ENCODE peak calls at places on chromosomes 5 and 9, in seven cellular contexts. One of them, this sample, is unnamed.

GRCh38 chr5:52800394-52801213 is 12.9 kb downstream of the ITGA1 start:
- DNase-seq in heart right ventricle: peak; percentile 65
- DNase-seq in CD4-positive, CD25-positive, alpha-beta regulatory T cell: peak; percentile 33
- DNase-seq in fibroblast of lung: peak; percentile 68
- DNase-seq in mammary epithelial cell: peak; percentile 79
- DNase-seq in neural progenitor cell: peak; percentile 73
- DNase-seq in MM.1S: peak; percentile 11
- DNase-seq in this sample: peak; percentile 75

GRCh38 chr5:56346717-56347116 is 113.6 kb upstream of the ANKRD55 start:
- DNase-seq in heart right ventricle: no peak
- DNase-seq in CD4-positive, CD25-positive, alpha-beta regulatory T cell: no peak
- DNase-seq in fibroblast of lung: no peak
- DNase-seq in mammary epithelial cell: no peak
- DNase-seq in neural progenitor cell: no peak
- DNase-seq in MM.1S: no peak
- DNase-seq in this sample: no peak

GRCh38 chr9:33988219-33988890 is 60.3 kb downstream of the UBAP2 start:
- DNase-seq in heart right ventricle: no peak
- DNase-seq in CD4-positive, CD25-positive, alpha-beta regulatory T cell: peak; percentile 3
- DNase-seq in fibroblast of lung: no peak
- DNase-seq in mammary epithelial cell: peak; percentile 64
- DNase-seq in neural progenitor cell: no peak
- DNase-seq in MM.1S: peak; percentile 94
- DNase-seq in this sample: no peak

GRCh38 chr9:15696979-15697378 is 144.1 kb downstream of the CCDC171 start:
- DNase-seq in heart right ventricle: no peak
- DNase-seq in CD4-positive, CD25-positive, alpha-beta regulatory T cell: no peak
- DNase-seq in fibroblast of lung: no peak
- DNase-seq in mammary epithelial cell: no peak
- DNase-seq in neural progenitor cell: no peak
- DNase-seq in MM.1S: no peak
- DNase-seq in this sample: no peak

GRCh38 chr9:91785403-91785917 is 164.6 kb downstream of the ROR2 start:
- DNase-seq in heart right ventricle: no peak
- DNase-seq in CD4-positive, CD25-positive, alpha-beta regulatory T cell: no peak
- DNase-seq in fibroblast of lung: no peak
- DNase-seq in mammary epithelial cell: no peak
- DNase-seq in neural progenitor cell: no peak
- DNase-seq in MM.1S: no peak
- DNase-seq in this sample: no peak

GRCh38 chr5:141874262-141874964 is 3.8 kb downstream of the PCDH1 start:
- DNase-seq in heart right ventricle: peak; percentile 46
- DNase-seq in CD4-positive, CD25-positive, alpha-beta regulatory T cell: no peak
- DNase-seq in fibroblast of lung: no peak
- DNase-seq in mammary epithelial cell: no peak
- DNase-seq in neural progenitor cell: peak; percentile 36
- DNase-seq in MM.1S: no peak
- DNase-seq in this sample: no peak

GRCh38 chr5:82885657-82886389 is 191.4 kb downstream of the TMEM167A start:
- DNase-seq in heart right ventricle: no peak
- DNase-seq in CD4-positive, CD25-positive, alpha-beta regulatory T cell: no peak
- DNase-seq in fibroblast of lung: peak; percentile 13
- DNase-seq in mammary epithelial cell: peak; percentile 21
- DNase-seq in neural progenitor cell: no peak
- DNase-seq in MM.1S: peak; percentile 19
- DNase-seq in this sample: no peak

GRCh38 chr9:132020845-132021510 is 58.7 kb downstream of the MED27 start:
- DNase-seq in heart right ventricle: no peak
- DNase-seq in CD4-positive, CD25-positive, alpha-beta regulatory T cell: no peak
- DNase-seq in fibroblast of lung: no peak
- DNase-seq in mammary epithelial cell: no peak
- DNase-seq in neural progenitor cell: no peak
- DNase-seq in MM.1S: no peak
- DNase-seq in this sample: no peak

GRCh38 chr9:115250646-115251045 is 132.7 kb upstream of the TNC start:
- DNase-seq in heart right ventricle: no peak
- DNase-seq in CD4-positive, CD25-positive, alpha-beta regulatory T cell: no peak
- DNase-seq in fibroblast of lung: peak; percentile 86
- DNase-seq in mammary epithelial cell: peak; percentile 98
- DNase-seq in neural progenitor cell: no peak
- DNase-seq in MM.1S: no peak
- DNase-seq in this sample: no peak

GRCh38 chr5:54742417-54742889 is 224.9 kb downstream of the SNX18 start:
- DNase-seq in heart right ventricle: peak; percentile 26
- DNase-seq in CD4-positive, CD25-positive, alpha-beta regulatory T cell: no peak
- DNase-seq in fibroblast of lung: peak; percentile 49
- DNase-seq in mammary epithelial cell: peak; percentile 76
- DNase-seq in neural progenitor cell: peak; percentile 27
- DNase-seq in MM.1S: peak; percentile 14
- DNase-seq in this sample: no peak

GRCh38 chr9:78919701-78920100 is 622.8 kb downstream of the PSAT1 start:
- DNase-seq in heart right ventricle: no peak
- DNase-seq in CD4-positive, CD25-positive, alpha-beta regulatory T cell: no peak
- DNase-seq in fibroblast of lung: no peak
- DNase-seq in mammary epithelial cell: peak; percentile 60
- DNase-seq in neural progenitor cell: no peak
- DNase-seq in MM.1S: no peak
- DNase-seq in this sample: no peak

GRCh38 chr5:63555874-63556273 is 406.4 kb downstream of the HTR1A start:
- DNase-seq in heart right ventricle: no peak
- DNase-seq in CD4-positive, CD25-positive, alpha-beta regulatory T cell: no peak
- DNase-seq in fibroblast of lung: no peak
- DNase-seq in mammary epithelial cell: peak; percentile 17
- DNase-seq in neural progenitor cell: no peak
- DNase-seq in MM.1S: no peak
- DNase-seq in this sample: no peak

GRCh38 chr5:96175090-96175489 is 213.4 kb upstream of the ELL2 start:
- DNase-seq in heart right ventricle: no peak
- DNase-seq in CD4-positive, CD25-positive, alpha-beta regulatory T cell: no peak
- DNase-seq in fibroblast of lung: no peak
- DNase-seq in mammary epithelial cell: peak; percentile 20
- DNase-seq in neural progenitor cell: no peak
- DNase-seq in MM.1S: peak; percentile 57
- DNase-seq in this sample: no peak

GRCh38 chr5:23084815-23085214 is 231.7 kb upstream of the CDH12 start:
- DNase-seq in heart right ventricle: no peak
- DNase-seq in CD4-positive, CD25-positive, alpha-beta regulatory T cell: no peak
- DNase-seq in fibroblast of lung: no peak
- DNase-seq in mammary epithelial cell: no peak
- DNase-seq in neural progenitor cell: no peak
- DNase-seq in MM.1S: peak; percentile 78
- DNase-seq in this sample: no peak

GRCh38 chr5:172144931-172145869 is 42.8 kb downstream of the STK10 start:
- DNase-seq in heart right ventricle: no peak
- DNase-seq in CD4-positive, CD25-positive, alpha-beta regulatory T cell: no peak
- DNase-seq in fibroblast of lung: no peak
- DNase-seq in mammary epithelial cell: no peak
- DNase-seq in neural progenitor cell: no peak
- DNase-seq in MM.1S: no peak
- DNase-seq in this sample: no peak

GRCh38 chr5:125412561-125413535 is 666.4 kb upstream of the ZNF608 start:
- DNase-seq in heart right ventricle: peak; percentile 58
- DNase-seq in CD4-positive, CD25-positive, alpha-beta regulatory T cell: no peak
- DNase-seq in fibroblast of lung: peak; percentile 95
- DNase-seq in mammary epithelial cell: peak; percentile 84
- DNase-seq in neural progenitor cell: peak; percentile 93
- DNase-seq in MM.1S: no peak
- DNase-seq in this sample: peak; percentile 67

GRCh38 chr5:72160299-72160698 is 53.0 kb downstream of the MAP1B start:
- DNase-seq in heart right ventricle: no peak
- DNase-seq in CD4-positive, CD25-positive, alpha-beta regulatory T cell: no peak
- DNase-seq in fibroblast of lung: peak; percentile 90
- DNase-seq in mammary epithelial cell: peak; percentile 10
- DNase-seq in neural progenitor cell: no peak
- DNase-seq in MM.1S: no peak
- DNase-seq in this sample: no peak

GRCh38 chr5:93610581-93611167 is 27.7 kb downstream of the NR2F1 start:
- DNase-seq in heart right ventricle: no peak
- DNase-seq in CD4-positive, CD25-positive, alpha-beta regulatory T cell: no peak
- DNase-seq in fibroblast of lung: no peak
- DNase-seq in mammary epithelial cell: no peak
- DNase-seq in neural progenitor cell: peak; percentile 30
- DNase-seq in MM.1S: no peak
- DNase-seq in this sample: no peak

GRCh38 chr5:93611510-93611899 is 28.5 kb downstream of the NR2F1 start:
- DNase-seq in heart right ventricle: no peak
- DNase-seq in CD4-positive, CD25-positive, alpha-beta regulatory T cell: no peak
- DNase-seq in fibroblast of lung: no peak
- DNase-seq in mammary epithelial cell: no peak
- DNase-seq in neural progenitor cell: no peak
- DNase-seq in MM.1S: no peak
- DNase-seq in this sample: no peak

GRCh38 chr5:93609756-93610155 is 26.7 kb downstream of the NR2F1 start:
- DNase-seq in heart right ventricle: no peak
- DNase-seq in CD4-positive, CD25-positive, alpha-beta regulatory T cell: no peak
- DNase-seq in fibroblast of lung: no peak
- DNase-seq in mammary epithelial cell: no peak
- DNase-seq in neural progenitor cell: no peak
- DNase-seq in MM.1S: no peak
- DNase-seq in this sample: no peak

GRCh38 chr5:93607367-93608258 is 24.6 kb downstream of the NR2F1 start:
- DNase-seq in heart right ventricle: peak; percentile 45
- DNase-seq in CD4-positive, CD25-positive, alpha-beta regulatory T cell: peak; percentile 23
- DNase-seq in fibroblast of lung: peak; percentile 86
- DNase-seq in mammary epithelial cell: peak; percentile 41
- DNase-seq in neural progenitor cell: peak; percentile 84
- DNase-seq in MM.1S: peak; percentile 59
- DNase-seq in this sample: no peak

DNA sequence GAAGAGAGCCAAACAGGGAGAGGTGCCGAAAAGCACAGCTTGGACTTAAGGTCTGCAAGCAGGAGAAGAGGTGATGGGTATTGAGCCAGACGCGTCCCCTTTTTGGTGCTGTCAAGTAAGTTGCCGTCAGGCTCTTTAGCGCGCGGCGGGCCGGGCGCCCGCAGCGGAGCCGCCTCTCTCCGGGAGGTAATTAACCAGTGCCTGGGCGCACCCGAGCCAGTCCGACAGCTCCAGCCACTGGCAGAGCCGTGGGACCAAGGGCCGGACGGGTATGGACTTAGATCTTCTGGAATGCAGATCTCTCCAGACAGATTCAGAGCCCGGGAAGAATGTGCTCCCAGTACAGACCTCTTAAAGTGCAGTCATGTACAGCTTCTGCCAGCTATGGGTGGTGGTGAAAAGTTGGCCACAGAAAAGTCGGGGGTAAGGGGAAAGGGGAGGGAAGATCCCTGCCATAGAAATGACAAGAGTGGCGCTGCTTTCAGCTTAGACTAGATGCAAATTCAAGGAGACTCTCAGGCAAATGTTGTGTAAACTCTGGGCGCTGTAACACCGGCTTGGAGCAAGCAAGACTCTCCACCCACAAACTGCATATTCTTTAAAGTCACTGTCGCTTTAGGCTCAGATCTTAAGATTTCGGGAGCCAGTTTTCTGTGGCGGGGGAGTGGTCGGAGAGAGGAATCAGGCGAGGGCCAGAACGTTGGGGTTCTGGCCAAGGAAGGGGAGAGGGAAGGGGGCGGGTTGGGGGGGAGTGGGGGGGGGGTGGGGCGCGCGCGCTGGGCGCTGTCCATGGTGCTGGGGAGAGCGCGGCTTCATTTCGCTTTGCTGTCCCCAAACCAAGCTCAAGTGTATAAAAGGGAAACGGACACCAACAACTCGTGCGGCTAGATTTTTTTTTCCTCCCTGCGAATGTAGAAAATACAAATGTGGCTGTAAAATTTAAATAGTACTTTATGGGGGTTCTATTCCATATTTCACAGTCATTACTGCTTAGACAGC is 29.2 kb downstream of the NR2F1 start:
- DNase-seq in heart right ventricle: no peak
- DNase-seq in CD4-positive, CD25-positive, alpha-beta regulatory T cell: no peak
- DNase-seq in fibroblast of lung: peak; percentile 67
- DNase-seq in mammary epithelial cell: peak; percentile 12
- DNase-seq in neural progenitor cell: peak; percentile 81
- DNase-seq in MM.1S: no peak
- DNase-seq in this sample: no peak
- H3K36me3 ChIP-seq in heart right ventricle: no peaks in the 10 kb centered on the region
- H3K36me3 ChIP-seq in CD4-positive, CD25-positive, alpha-beta regulatory T cell: no peaks in the 10 kb centered on the region
- H3K36me3 ChIP-seq in fibroblast of lung: no peaks in the 10 kb centered on the region
- H3K36me3 ChIP-seq in mammary epithelial cell: no peaks in the 10 kb centered on the region
- H3K36me3 ChIP-seq in neural progenitor cell: no peaks in the 10 kb centered on the region
- H3K36me3 ChIP-seq in MM.1S: no peaks in the 10 kb centered on the region
- H3K36me3 ChIP-seq in this sample: no peaks in the 10 kb centered on the region

DNA sequence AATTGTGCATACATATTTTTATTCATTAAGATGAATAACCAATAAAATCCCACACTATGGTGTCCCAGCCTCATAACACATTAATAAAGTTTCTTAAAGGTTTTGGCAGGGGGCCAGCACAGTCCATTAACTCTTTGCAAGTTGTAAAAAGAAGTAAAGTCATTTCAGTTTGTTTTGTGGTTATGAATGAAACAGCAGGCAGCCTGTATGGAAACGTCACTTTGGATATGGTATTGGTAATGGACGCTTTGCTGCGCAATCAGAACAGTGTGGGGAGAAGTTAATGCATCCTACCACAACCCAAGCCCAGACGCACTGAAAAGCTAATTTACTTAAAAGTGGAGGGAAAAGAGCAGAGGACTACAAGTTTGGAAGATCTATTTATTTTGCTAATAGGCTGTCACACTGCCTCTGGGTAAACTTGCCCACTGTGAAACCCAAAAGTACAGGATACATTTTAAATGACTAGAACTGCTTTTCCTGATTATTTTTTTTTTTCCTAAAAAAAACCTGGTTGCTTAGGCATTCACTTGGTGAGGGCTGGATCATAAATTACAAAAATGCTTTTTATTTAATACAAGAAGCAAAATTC is 104.4 kb downstream of the NFIB start:
- DNase-seq in heart right ventricle: no peak
- DNase-seq in CD4-positive, CD25-positive, alpha-beta regulatory T cell: no peak
- DNase-seq in fibroblast of lung: peak; percentile 60
- DNase-seq in mammary epithelial cell: no peak
- DNase-seq in neural progenitor cell: no peak
- DNase-seq in MM.1S: no peak
- DNase-seq in this sample: no peak
- H3K27ac ChIP-seq in heart right ventricle: no peak overlapping the region
- H3K27ac ChIP-seq in CD4-positive, CD25-positive, alpha-beta regulatory T cell: no peak overlapping the region
- H3K27ac ChIP-seq in fibroblast of lung: no peak overlapping the region
- H3K27ac ChIP-seq in mammary epithelial cell: no peak overlapping the region
- H3K27ac ChIP-seq in neural progenitor cell: no peak overlapping the region
- H3K27ac ChIP-seq in MM.1S: no peak overlapping the region
- H3K27ac ChIP-seq in this sample: no peak overlapping the region

GRCh38 chr5:176654856-176655255 is 7.6 kb downstream of the TSPAN17 start:
- DNase-seq in heart right ventricle: no peak
- DNase-seq in CD4-positive, CD25-positive, alpha-beta regulatory T cell: peak; percentile 13
- DNase-seq in fibroblast of lung: no peak
- DNase-seq in mammary epithelial cell: peak; percentile 49
- DNase-seq in neural progenitor cell: no peak
- DNase-seq in MM.1S: no peak
- DNase-seq in this sample: no peak
- H3K4me1 ChIP-seq in heart right ventricle: peaks cover 26% of the 10 kb centered on the region
- H3K4me1 ChIP-seq in CD4-positive, CD25-positive, alpha-beta regulatory T cell: peaks cover 28% of the 10 kb centered on the region
- H3K4me1 ChIP-seq in fibroblast of lung: peaks cover 6% of the 10 kb centered on the region
- H3K4me1 ChIP-seq in mammary epithelial cell: peaks cover 17% of the 10 kb centered on the region
- H3K4me1 ChIP-seq in neural progenitor cell: peaks cover 4% of the 10 kb centered on the region
- H3K4me1 ChIP-seq in MM.1S: peaks cover 16% of the 10 kb centered on the region
- H3K4me1 ChIP-seq in this sample: peaks cover 15% of the 10 kb centered on the region

DNA sequence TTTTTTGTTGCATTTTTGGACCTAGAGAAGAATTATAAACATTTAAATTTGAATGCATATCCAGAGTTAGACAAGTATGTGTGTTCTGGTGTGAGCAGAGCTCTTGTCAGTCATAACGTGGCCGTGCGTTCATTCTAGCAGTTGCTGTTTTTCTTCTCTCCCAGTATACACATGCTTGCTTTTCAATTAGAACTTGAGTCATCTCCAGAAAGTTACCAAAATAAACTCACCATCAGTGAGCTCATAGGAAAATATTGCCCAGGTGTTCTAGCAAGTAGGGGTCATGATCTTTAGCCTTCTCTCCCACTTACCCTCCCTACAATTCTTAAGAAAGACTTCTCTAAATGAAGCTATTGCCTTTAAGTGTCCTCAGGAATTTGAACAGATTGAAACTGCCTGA is 247.5 kb upstream of the TUT7 start:
- DNase-seq in heart right ventricle: no peak
- DNase-seq in CD4-positive, CD25-positive, alpha-beta regulatory T cell: no peak
- DNase-seq in fibroblast of lung: peak; percentile 28
- DNase-seq in mammary epithelial cell: peak; percentile 60
- DNase-seq in neural progenitor cell: no peak
- DNase-seq in MM.1S: no peak
- DNase-seq in this sample: no peak
- H3K36me3 ChIP-seq in heart right ventricle: no peaks in the 10 kb centered on the region
- H3K36me3 ChIP-seq in CD4-positive, CD25-positive, alpha-beta regulatory T cell: no peaks in the 10 kb centered on the region
- H3K36me3 ChIP-seq in fibroblast of lung: no peaks in the 10 kb centered on the region
- H3K36me3 ChIP-seq in mammary epithelial cell: no peaks in the 10 kb centered on the region
- H3K36me3 ChIP-seq in neural progenitor cell: no peaks in the 10 kb centered on the region
- H3K36me3 ChIP-seq in MM.1S: no peaks in the 10 kb centered on the region
- H3K36me3 ChIP-seq in this sample: no peaks in the 10 kb centered on the region

This sample was measured in lower lobe of right lung.